ENCODE peak calls at places on chromosomes 6 and 20, in six cellular contexts. One of them, this sample, is unnamed.

GRCh38 chr6:139485742-139486475 is 111.5 kb upstream of the CITED2 start:
- DNase-seq in stimulated activated CD8-positive, alpha-beta memory T cell treated with anti-CD3 and anti-CD28 coated beads, Interleukin-12 subunit alpha, Interleukin-12 subunit beta, amount 100 ng/mL, for 1 hour: no peak
- DNase-seq in HuH-7: no peak
- DNase-seq in SJSA1: no peak
- DNase-seq in GDM1: no peak
- DNase-seq in A549: no peak
- DNase-seq in this sample: no peak

GRCh38 chr20:2236266-2236665 is 59.5 kb upstream of the TGM3 start:
- DNase-seq in stimulated activated CD8-positive, alpha-beta memory T cell treated with anti-CD3 and anti-CD28 coated beads, Interleukin-12 subunit alpha, Interleukin-12 subunit beta, amount 100 ng/mL, for 1 hour: no peak
- DNase-seq in HuH-7: no peak
- DNase-seq in SJSA1: peak; percentile 23
- DNase-seq in GDM1: no peak
- DNase-seq in A549: no peak
- DNase-seq in this sample: no peak

GRCh38 chr6:49913656-49914055 is 47.3 kb upstream of the CRISP1 start:
- DNase-seq in stimulated activated CD8-positive, alpha-beta memory T cell treated with anti-CD3 and anti-CD28 coated beads, Interleukin-12 subunit alpha, Interleukin-12 subunit beta, amount 100 ng/mL, for 1 hour: no peak
- DNase-seq in HuH-7: no peak
- DNase-seq in SJSA1: no peak
- DNase-seq in GDM1: no peak
- DNase-seq in A549: no peak
- DNase-seq in this sample: no peak

GRCh38 chr6:90121982-90122381 is 174.7 kb downstream of the BACH2 start:
- DNase-seq in stimulated activated CD8-positive, alpha-beta memory T cell treated with anti-CD3 and anti-CD28 coated beads, Interleukin-12 subunit alpha, Interleukin-12 subunit beta, amount 100 ng/mL, for 1 hour: no peak
- DNase-seq in HuH-7: no peak
- DNase-seq in SJSA1: no peak
- DNase-seq in GDM1: no peak
- DNase-seq in A549: no peak
- DNase-seq in this sample: no peak

GRCh38 chr6:80480478-80481157 is 374.1 kb downstream of the BCKDHB start:
- DNase-seq in stimulated activated CD8-positive, alpha-beta memory T cell treated with anti-CD3 and anti-CD28 coated beads, Interleukin-12 subunit alpha, Interleukin-12 subunit beta, amount 100 ng/mL, for 1 hour: no peak
- DNase-seq in HuH-7: no peak
- DNase-seq in SJSA1: no peak
- DNase-seq in GDM1: no peak
- DNase-seq in A549: no peak
- DNase-seq in this sample: no peak

GRCh38 chr20:40442181-40442963 is 246.7 kb downstream of the MAFB start:
- DNase-seq in stimulated activated CD8-positive, alpha-beta memory T cell treated with anti-CD3 and anti-CD28 coated beads, Interleukin-12 subunit alpha, Interleukin-12 subunit beta, amount 100 ng/mL, for 1 hour: no peak
- DNase-seq in HuH-7: no peak
- DNase-seq in SJSA1: no peak
- DNase-seq in GDM1: no peak
- DNase-seq in A549: no peak
- DNase-seq in this sample: no peak

GRCh38 chr6:90068264-90068663 is 174.0 kb downstream of the GJA10 start:
- DNase-seq in stimulated activated CD8-positive, alpha-beta memory T cell treated with anti-CD3 and anti-CD28 coated beads, Interleukin-12 subunit alpha, Interleukin-12 subunit beta, amount 100 ng/mL, for 1 hour: no peak
- DNase-seq in HuH-7: no peak
- DNase-seq in SJSA1: peak; percentile 86
- DNase-seq in GDM1: no peak
- DNase-seq in A549: peak; percentile 7
- DNase-seq in this sample: no peak

GRCh38 chr20:52889225-52889624 is 82.9 kb upstream of the TSHZ2 start:
- DNase-seq in stimulated activated CD8-positive, alpha-beta memory T cell treated with anti-CD3 and anti-CD28 coated beads, Interleukin-12 subunit alpha, Interleukin-12 subunit beta, amount 100 ng/mL, for 1 hour: no peak
- DNase-seq in HuH-7: no peak
- DNase-seq in SJSA1: no peak
- DNase-seq in GDM1: no peak
- DNase-seq in A549: no peak
- DNase-seq in this sample: peak; percentile 21

GRCh38 chr20:64161595-64162238 is 2.5 kb upstream of the MYT1 start:
- DNase-seq in stimulated activated CD8-positive, alpha-beta memory T cell treated with anti-CD3 and anti-CD28 coated beads, Interleukin-12 subunit alpha, Interleukin-12 subunit beta, amount 100 ng/mL, for 1 hour: no peak
- DNase-seq in HuH-7: peak; percentile 91
- DNase-seq in SJSA1: peak; percentile 27
- DNase-seq in GDM1: no peak
- DNase-seq in A549: peak; percentile 19
- DNase-seq in this sample: no peak

GRCh38 chr6:166621114-166621540 is 5.9 kb downstream of the RPS6KA2 start:
- DNase-seq in stimulated activated CD8-positive, alpha-beta memory T cell treated with anti-CD3 and anti-CD28 coated beads, Interleukin-12 subunit alpha, Interleukin-12 subunit beta, amount 100 ng/mL, for 1 hour: no peak
- DNase-seq in HuH-7: no peak
- DNase-seq in SJSA1: no peak
- DNase-seq in GDM1: no peak
- DNase-seq in A549: no peak
- DNase-seq in this sample: no peak

GRCh38 chr6:130900913-130901312 is 73.7 kb downstream of the SMLR1 start:
- DNase-seq in stimulated activated CD8-positive, alpha-beta memory T cell treated with anti-CD3 and anti-CD28 coated beads, Interleukin-12 subunit alpha, Interleukin-12 subunit beta, amount 100 ng/mL, for 1 hour: no peak
- DNase-seq in HuH-7: no peak
- DNase-seq in SJSA1: peak; percentile 28
- DNase-seq in GDM1: no peak
- DNase-seq in A549: peak; percentile 12
- DNase-seq in this sample: peak; percentile 69

GRCh38 chr20:61727761-61728160 is 337.9 kb downstream of the TAF4 start:
- DNase-seq in stimulated activated CD8-positive, alpha-beta memory T cell treated with anti-CD3 and anti-CD28 coated beads, Interleukin-12 subunit alpha, Interleukin-12 subunit beta, amount 100 ng/mL, for 1 hour: no peak
- DNase-seq in HuH-7: no peak
- DNase-seq in SJSA1: no peak
- DNase-seq in GDM1: no peak
- DNase-seq in A549: no peak
- DNase-seq in this sample: no peak

GRCh38 chr6:43338243-43338642 is 29.6 kb upstream of the CRIP3 start:
- DNase-seq in stimulated activated CD8-positive, alpha-beta memory T cell treated with anti-CD3 and anti-CD28 coated beads, Interleukin-12 subunit alpha, Interleukin-12 subunit beta, amount 100 ng/mL, for 1 hour: no peak
- DNase-seq in HuH-7: no peak
- DNase-seq in SJSA1: no peak
- DNase-seq in GDM1: no peak
- DNase-seq in A549: no peak
- DNase-seq in this sample: no peak

GRCh38 chr20:10469599-10469998 is 34.5 kb downstream of the SLX4IP start:
- DNase-seq in stimulated activated CD8-positive, alpha-beta memory T cell treated with anti-CD3 and anti-CD28 coated beads, Interleukin-12 subunit alpha, Interleukin-12 subunit beta, amount 100 ng/mL, for 1 hour: no peak
- DNase-seq in HuH-7: peak; percentile 47
- DNase-seq in SJSA1: peak; percentile 58
- DNase-seq in GDM1: peak; percentile 67
- DNase-seq in A549: peak; percentile 89
- DNase-seq in this sample: no peak

GRCh38 chr6:50113114-50113857 is 63.6 kb upstream of the DEFB112 start:
- DNase-seq in stimulated activated CD8-positive, alpha-beta memory T cell treated with anti-CD3 and anti-CD28 coated beads, Interleukin-12 subunit alpha, Interleukin-12 subunit beta, amount 100 ng/mL, for 1 hour: no peak
- DNase-seq in HuH-7: no peak
- DNase-seq in SJSA1: no peak
- DNase-seq in GDM1: no peak
- DNase-seq in A549: no peak
- DNase-seq in this sample: no peak

GRCh38 chr6:582370-582769 is 74.5 kb downstream of the HUS1B start:
- DNase-seq in stimulated activated CD8-positive, alpha-beta memory T cell treated with anti-CD3 and anti-CD28 coated beads, Interleukin-12 subunit alpha, Interleukin-12 subunit beta, amount 100 ng/mL, for 1 hour: no peak
- DNase-seq in HuH-7: no peak
- DNase-seq in SJSA1: peak; percentile 83
- DNase-seq in GDM1: no peak
- DNase-seq in A549: no peak
- DNase-seq in this sample: no peak

GRCh38 chr6:89180112-89180511 is 34.3 kb downstream of the PM20D2 start:
- DNase-seq in stimulated activated CD8-positive, alpha-beta memory T cell treated with anti-CD3 and anti-CD28 coated beads, Interleukin-12 subunit alpha, Interleukin-12 subunit beta, amount 100 ng/mL, for 1 hour: no peak
- DNase-seq in HuH-7: no peak
- DNase-seq in SJSA1: no peak
- DNase-seq in GDM1: no peak
- DNase-seq in A549: no peak
- DNase-seq in this sample: no peak

GRCh38 chr6:72464791-72465691 is 156.8 kb upstream of the KCNQ5 start:
- DNase-seq in stimulated activated CD8-positive, alpha-beta memory T cell treated with anti-CD3 and anti-CD28 coated beads, Interleukin-12 subunit alpha, Interleukin-12 subunit beta, amount 100 ng/mL, for 1 hour: no peak
- DNase-seq in HuH-7: no peak
- DNase-seq in SJSA1: no peak
- DNase-seq in GDM1: no peak
- DNase-seq in A549: peak; percentile 12
- DNase-seq in this sample: peak; percentile 51

GRCh38 chr20:44720617-44720993 is 5.4 kb downstream of the CCN5 start:
- DNase-seq in stimulated activated CD8-positive, alpha-beta memory T cell treated with anti-CD3 and anti-CD28 coated beads, Interleukin-12 subunit alpha, Interleukin-12 subunit beta, amount 100 ng/mL, for 1 hour: no peak
- DNase-seq in HuH-7: no peak
- DNase-seq in SJSA1: peak; percentile 65
- DNase-seq in GDM1: no peak
- DNase-seq in A549: peak; percentile 97
- DNase-seq in this sample: peak; percentile 91

GRCh38 chr6:151445482-151445881 is 6.4 kb downstream of the RMND1 start:
- DNase-seq in stimulated activated CD8-positive, alpha-beta memory T cell treated with anti-CD3 and anti-CD28 coated beads, Interleukin-12 subunit alpha, Interleukin-12 subunit beta, amount 100 ng/mL, for 1 hour: no peak
- DNase-seq in HuH-7: no peak
- DNase-seq in SJSA1: no peak
- DNase-seq in GDM1: no peak
- DNase-seq in A549: no peak
- DNase-seq in this sample: no peak

GRCh38 chr20:7608246-7608645 is 332.0 kb downstream of the HAO1 start:
- DNase-seq in stimulated activated CD8-positive, alpha-beta memory T cell treated with anti-CD3 and anti-CD28 coated beads, Interleukin-12 subunit alpha, Interleukin-12 subunit beta, amount 100 ng/mL, for 1 hour: no peak
- DNase-seq in HuH-7: no peak
- DNase-seq in SJSA1: no peak
- DNase-seq in GDM1: no peak
- DNase-seq in A549: no peak
- DNase-seq in this sample: no peak

GRCh38 chr6:17866876-17867444 is 120.5 kb downstream of the KIF13A start:
- DNase-seq in stimulated activated CD8-positive, alpha-beta memory T cell treated with anti-CD3 and anti-CD28 coated beads, Interleukin-12 subunit alpha, Interleukin-12 subunit beta, amount 100 ng/mL, for 1 hour: no peak
- DNase-seq in HuH-7: no peak
- DNase-seq in SJSA1: no peak
- DNase-seq in GDM1: no peak
- DNase-seq in A549: no peak
- DNase-seq in this sample: no peak

GRCh38 chr6:162026843-162027242 is 700.7 kb downstream of the PRKN start:
- DNase-seq in stimulated activated CD8-positive, alpha-beta memory T cell treated with anti-CD3 and anti-CD28 coated beads, Interleukin-12 subunit alpha, Interleukin-12 subunit beta, amount 100 ng/mL, for 1 hour: no peak
- DNase-seq in HuH-7: no peak
- DNase-seq in SJSA1: no peak
- DNase-seq in GDM1: no peak
- DNase-seq in A549: no peak
- DNase-seq in this sample: no peak

GRCh38 chr6:35173068-35174042 is 32.2 kb upstream of the TCP11 start:
- DNase-seq in stimulated activated CD8-positive, alpha-beta memory T cell treated with anti-CD3 and anti-CD28 coated beads, Interleukin-12 subunit alpha, Interleukin-12 subunit beta, amount 100 ng/mL, for 1 hour: no peak
- DNase-seq in HuH-7: no peak
- DNase-seq in SJSA1: peak; percentile 86
- DNase-seq in GDM1: no peak
- DNase-seq in A549: no peak
- DNase-seq in this sample: no peak

GRCh38 chr6:18371010-18371409 is 16.1 kb upstream of the RNF144B start:
- DNase-seq in stimulated activated CD8-positive, alpha-beta memory T cell treated with anti-CD3 and anti-CD28 coated beads, Interleukin-12 subunit alpha, Interleukin-12 subunit beta, amount 100 ng/mL, for 1 hour: no peak
- DNase-seq in HuH-7: no peak
- DNase-seq in SJSA1: no peak
- DNase-seq in GDM1: no peak
- DNase-seq in A549: no peak
- DNase-seq in this sample: no peak

GRCh38 chr6:111487656-111488055 is 4.6 kb upstream of the REV3L start:
- DNase-seq in stimulated activated CD8-positive, alpha-beta memory T cell treated with anti-CD3 and anti-CD28 coated beads, Interleukin-12 subunit alpha, Interleukin-12 subunit beta, amount 100 ng/mL, for 1 hour: no peak
- DNase-seq in HuH-7: no peak
- DNase-seq in SJSA1: peak; percentile 40
- DNase-seq in GDM1: no peak
- DNase-seq in A549: no peak
- DNase-seq in this sample: no peak

GRCh38 chr6:111692327-111693164 is 86.9 kb upstream of the TRAF3IP2 start:
- DNase-seq in stimulated activated CD8-positive, alpha-beta memory T cell treated with anti-CD3 and anti-CD28 coated beads, Interleukin-12 subunit alpha, Interleukin-12 subunit beta, amount 100 ng/mL, for 1 hour: no peak
- DNase-seq in HuH-7: peak; percentile 41
- DNase-seq in SJSA1: no peak
- DNase-seq in GDM1: no peak
- DNase-seq in A549: no peak
- DNase-seq in this sample: no peak

GRCh38 chr20:5864428-5864827 is 85.9 kb downstream of the TRMT6 start:
- DNase-seq in stimulated activated CD8-positive, alpha-beta memory T cell treated with anti-CD3 and anti-CD28 coated beads, Interleukin-12 subunit alpha, Interleukin-12 subunit beta, amount 100 ng/mL, for 1 hour: no peak
- DNase-seq in HuH-7: no peak
- DNase-seq in SJSA1: no peak
- DNase-seq in GDM1: no peak
- DNase-seq in A549: no peak
- DNase-seq in this sample: no peak

GRCh38 chr20:13865825-13866351 is 81.1 kb downstream of the NDUFAF5 start:
- DNase-seq in stimulated activated CD8-positive, alpha-beta memory T cell treated with anti-CD3 and anti-CD28 coated beads, Interleukin-12 subunit alpha, Interleukin-12 subunit beta, amount 100 ng/mL, for 1 hour: no peak
- DNase-seq in HuH-7: no peak
- DNase-seq in SJSA1: no peak
- DNase-seq in GDM1: no peak
- DNase-seq in A549: no peak
- DNase-seq in this sample: no peak

GRCh38 chr6:83436674-83437073 is 5.8 kb upstream of the ME1 start:
- DNase-seq in stimulated activated CD8-positive, alpha-beta memory T cell treated with anti-CD3 and anti-CD28 coated beads, Interleukin-12 subunit alpha, Interleukin-12 subunit beta, amount 100 ng/mL, for 1 hour: no peak
- DNase-seq in HuH-7: no peak
- DNase-seq in SJSA1: no peak
- DNase-seq in GDM1: no peak
- DNase-seq in A549: no peak
- DNase-seq in this sample: no peak

GRCh38 chr6:894274-894673 is 201.3 kb upstream of the EXOC2 start:
- DNase-seq in stimulated activated CD8-positive, alpha-beta memory T cell treated with anti-CD3 and anti-CD28 coated beads, Interleukin-12 subunit alpha, Interleukin-12 subunit beta, amount 100 ng/mL, for 1 hour: no peak
- DNase-seq in HuH-7: no peak
- DNase-seq in SJSA1: no peak
- DNase-seq in GDM1: no peak
- DNase-seq in A549: no peak
- DNase-seq in this sample: no peak

GRCh38 chr20:17202668-17203067 is 24.2 kb upstream of the PCSK2 start:
- DNase-seq in stimulated activated CD8-positive, alpha-beta memory T cell treated with anti-CD3 and anti-CD28 coated beads, Interleukin-12 subunit alpha, Interleukin-12 subunit beta, amount 100 ng/mL, for 1 hour: no peak
- DNase-seq in HuH-7: no peak
- DNase-seq in SJSA1: no peak
- DNase-seq in GDM1: no peak
- DNase-seq in A549: no peak
- DNase-seq in this sample: no peak

GRCh38 chr6:1381397-1382330 is 7.7 kb upstream of the FOXF2 start:
- DNase-seq in stimulated activated CD8-positive, alpha-beta memory T cell treated with anti-CD3 and anti-CD28 coated beads, Interleukin-12 subunit alpha, Interleukin-12 subunit beta, amount 100 ng/mL, for 1 hour: peak; percentile 11
- DNase-seq in HuH-7: peak; percentile 73
- DNase-seq in SJSA1: peak; percentile 79
- DNase-seq in GDM1: peak; percentile 16
- DNase-seq in A549: no peak
- DNase-seq in this sample: peak; percentile 48

GRCh38 chr6:37777272-37777736 is 42.2 kb upstream of the ZFAND3 start:
- DNase-seq in stimulated activated CD8-positive, alpha-beta memory T cell treated with anti-CD3 and anti-CD28 coated beads, Interleukin-12 subunit alpha, Interleukin-12 subunit beta, amount 100 ng/mL, for 1 hour: no peak
- DNase-seq in HuH-7: no peak
- DNase-seq in SJSA1: no peak
- DNase-seq in GDM1: no peak
- DNase-seq in A549: no peak
- DNase-seq in this sample: no peak